ENCODE peak calls at places on chromosomes 13 and 19, in nine cellular contexts. L is stimulated activated CD8-positive, alpha-beta memory T cell treated with anti-CD3 and anti-CD28 coated beads, Interleukin-2, amount 100 ng/mL, for 1 hour; W is activated naive CD4-positive, alpha-beta T cell treated with anti-CD3 and anti-CD28 coated beads, Interleukin-2, amount 50 U/mL, for 72 hours; G is GM23338; Y is H54; F is uterus; H is HTR-8/SVneo; J is GF-D8; R is breast epithelium. D is an unnamed sample.

GRCh38 chr19:35822579-35822978 is 9.9 kb upstream of the PRODH2 start:
- DNase-seq in G (no peak), Y (no peak), L (no peak), W (no peak), H (no peak), R (no peak), J (peak; percentile 63), F (no peak), D (no peak)

GRCh38 chr13:43019811-43020210 is 3.6 kb upstream of the DNAJC15 start:
- DNase-seq in W (no peak), G (no peak), R (no peak), Y (no peak), J (no peak), L (no peak), H (no peak), F (no peak), D (no peak)

GRCh38 chr19:8069116-8069973 is 16.8 kb downstream of the CCL25 start:
- DNase-seq in R (no peak), L (no peak), W (no peak), J (no peak), Y (no peak), G (peak; percentile 90), F (no peak), H (no peak), D (no peak)

GRCh38 chr13:106182404-106182803 is 353.1 kb downstream of the EFNB2 start:
- DNase-seq in R (no peak), J (peak; percentile 38), H (peak; percentile 48), G (no peak), F (no peak), W (no peak), Y (peak; percentile 81), L (no peak), D (peak; percentile 84)

GRCh38 chr13:31909889-31910551 is 121.6 kb upstream of the FRY start:
- DNase-seq in R (no peak), F (peak; percentile 41), L (no peak), W (no peak), G (peak; percentile 82), J (peak; percentile 17), Y (peak; percentile 4), H (peak; percentile 8), D (peak; percentile 49)

GRCh38 chr19:17966497-17967257 is at the start of gene KCNN1:
- DNase-seq in G (peak; percentile 85), W (no peak), J (no peak), L (no peak), F (no peak), H (peak; percentile 72), Y (no peak), R (no peak), D (no peak)

GRCh38 chr13:37175996-37176395 is 70.5 kb upstream of the CSNK1A1L start:
- DNase-seq in F (no peak), L (no peak), R (no peak), W (no peak), Y (no peak), J (peak; percentile 14), G (no peak), H (no peak), D (peak; percentile 27)

GRCh38 chr13:68627377-68627776 is 1397.2 kb upstream of the PCDH9 start:
- DNase-seq in R (no peak), L (no peak), H (no peak), F (no peak), W (no peak), J (no peak), G (no peak), Y (no peak), D (no peak)

GRCh38 chr19:10471909-10472308 is 31.2 kb downstream of the KEAP1 start:
- DNase-seq in H (peak; percentile 59), F (no peak), J (peak; percentile 36), L (no peak), Y (no peak), W (no peak), R (no peak), G (peak; percentile 43), D (peak; percentile 30)

GRCh38 chr13:108463365-108463764 is 166.0 kb upstream of the MYO16 start:
- DNase-seq in Y (peak; percentile 47), R (no peak), L (no peak), G (no peak), J (no peak), W (no peak), H (no peak), F (no peak), D (peak; percentile 2)

GRCh38 chr13:27334774-27335490 is 64.3 kb downstream of the RASL11A start:
- DNase-seq in W (no peak), G (no peak), H (no peak), F (no peak), Y (no peak), J (no peak), L (no peak), R (no peak), D (no peak)

GRCh38 chr19:38721977-38722773 is 22.1 kb downstream of the CAPN12 start:
- DNase-seq in G (no peak), L (no peak), W (no peak), H (no peak), F (no peak), Y (no peak), R (no peak), J (no peak), D (no peak)

GRCh38 chr13:111429064-111429558 is 108.7 kb downstream of the TEX29 start:
- DNase-seq in F (no peak), J (no peak), H (peak; percentile 10), L (no peak), R (no peak), G (peak; percentile 81), Y (peak; percentile 82), W (no peak), D (peak; percentile 5)

GRCh38 chr13:74117207-74117705 is 16.9 kb downstream of the KLF12 start:
- DNase-seq in W (no peak), F (no peak), G (no peak), J (no peak), Y (no peak), L (no peak), H (no peak), R (no peak), D (no peak)

GRCh38 chr13:109666656-109667448 is 119.5 kb downstream of the IRS2 start:
- DNase-seq in R (no peak), L (no peak), H (peak; percentile 55), Y (peak; percentile 30), J (no peak), F (no peak), G (no peak), W (no peak), D (no peak)